ENCODE peak calls at places on chromosomes 5 and 9, in eight cellular contexts. H, W, M, P, Y, S, A and K are unnamed samples.

GRCh38 chr5:67246108-67246507 is 49.5 kb upstream of the CD180 start:
- DNase-seq in Y (peak), H (peak), S (peak), A (peak), M (peak), P (no peak), W (peak), K (peak)

GRCh38 chr9:93107151-93107824 is 11.3 kb downstream of the CARD19 start:
- DNase-seq in P (peak), H (no peak), A (no peak), M (no peak), W (no peak), Y (no peak), S (no peak), K (no peak)

GRCh38 chr9:129143461-129143927 is 32.3 kb downstream of the PTPA start:
- DNase-seq in W (peak), H (no peak), A (peak), Y (peak), S (peak), M (peak), P (peak), K (peak)

GRCh38 chr5:132024117-132024435 is 12.6 kb upstream of the ACSL6 start:
- DNase-seq in P (no peak), M (no peak), Y (no peak), W (no peak), A (no peak), H (no peak), S (no peak), K (no peak)

GRCh38 chr5:133890308-133890707 is 78.1 kb downstream of the C5orf15 start:
- DNase-seq in S (no peak), Y (no peak), W (no peak), M (no peak), H (no peak), A (no peak), P (no peak), K (no peak)

GRCh38 chr5:110925398-110925797 is 146.1 kb upstream of the TSLP start:
- DNase-seq in Y (peak), S (peak), H (no peak), A (peak), P (no peak), W (no peak), M (peak), K (peak)

GRCh38 chr5:73135021-73135420 is 14.6 kb downstream of the TMEM171 start:
- DNase-seq in H (no peak), M (no peak), A (no peak), P (no peak), S (no peak), Y (no peak), W (no peak), K (no peak)

GRCh38 chr5:159017787-159018186 is 81.9 kb downstream of the EBF1 start:
- DNase-seq in S (peak), W (no peak), P (no peak), A (peak), H (no peak), M (peak), Y (peak), K (peak)

GRCh38 chr5:127599847-127600246 is 49.0 kb upstream of the CTXN3 start:
- DNase-seq in P (no peak), A (no peak), Y (no peak), H (no peak), M (no peak), W (no peak), S (no peak), K (no peak)

GRCh38 chr9:134134949-134135342 is 936 bp upstream of the WDR5 start:
- DNase-seq in M (peak), P (no peak), Y (no peak), A (no peak), H (no peak), S (peak), W (no peak), K (no peak)

GRCh38 chr5:149822310-149822709 is 92.2 kb downstream of the PPARGC1B start:
- DNase-seq in M (no peak), W (no peak), A (no peak), P (no peak), H (no peak), Y (no peak), S (no peak), K (no peak)

GRCh38 chr5:120600639-120601038 is 136.5 kb downstream of the PRR16 start:
- DNase-seq in M (no peak), P (no peak), Y (no peak), A (no peak), W (no peak), S (no peak), H (no peak), K (no peak)

GRCh38 chr9:94681508-94681907 is 42.2 kb upstream of the FBP1 start:
- DNase-seq in W (peak), Y (peak), S (peak), H (peak), M (peak), A (peak), P (peak), K (peak)

GRCh38 chr9:37966443-37967271 is 62.7 kb upstream of the SLC25A51 start:
- DNase-seq in W (no peak), S (no peak), A (peak), H (no peak), P (no peak), Y (no peak), M (no peak), K (no peak)

GRCh38 chr5:55546991-55547390 is 12.2 kb upstream of the PLPP1 start:
- DNase-seq in Y (no peak), S (no peak), H (no peak), W (peak), A (no peak), P (no peak), M (no peak), K (no peak)

GRCh38 chr5:171484460-171484899 is 65.0 kb downstream of the FGF18 start:
- DNase-seq in P (no peak), Y (peak), A (peak), S (no peak), M (peak), W (peak), H (no peak), K (peak)

GRCh38 chr5:147286296-147286695 is 51.5 kb downstream of the STK32A start:
- DNase-seq in A (no peak), W (no peak), H (no peak), Y (no peak), S (no peak), M (peak), P (no peak), K (no peak)

GRCh38 chr9:37977851-37978250 is 73.9 kb upstream of the SLC25A51 start:
- DNase-seq in S (no peak), M (no peak), A (no peak), Y (peak), P (no peak), W (no peak), H (no peak), K (no peak)

GRCh38 chr5:124617787-124618186 is 128.7 kb downstream of the ZNF608 start:
- DNase-seq in A (no peak), P (no peak), S (no peak), Y (no peak), H (no peak), W (no peak), M (no peak), K (no peak)
- TF ChIP-seq CTCF in A (no peak), P (no peak), S (no peak), Y (no peak), H (no peak), W (no peak), M (no peak), K (no peak)

DNA sequence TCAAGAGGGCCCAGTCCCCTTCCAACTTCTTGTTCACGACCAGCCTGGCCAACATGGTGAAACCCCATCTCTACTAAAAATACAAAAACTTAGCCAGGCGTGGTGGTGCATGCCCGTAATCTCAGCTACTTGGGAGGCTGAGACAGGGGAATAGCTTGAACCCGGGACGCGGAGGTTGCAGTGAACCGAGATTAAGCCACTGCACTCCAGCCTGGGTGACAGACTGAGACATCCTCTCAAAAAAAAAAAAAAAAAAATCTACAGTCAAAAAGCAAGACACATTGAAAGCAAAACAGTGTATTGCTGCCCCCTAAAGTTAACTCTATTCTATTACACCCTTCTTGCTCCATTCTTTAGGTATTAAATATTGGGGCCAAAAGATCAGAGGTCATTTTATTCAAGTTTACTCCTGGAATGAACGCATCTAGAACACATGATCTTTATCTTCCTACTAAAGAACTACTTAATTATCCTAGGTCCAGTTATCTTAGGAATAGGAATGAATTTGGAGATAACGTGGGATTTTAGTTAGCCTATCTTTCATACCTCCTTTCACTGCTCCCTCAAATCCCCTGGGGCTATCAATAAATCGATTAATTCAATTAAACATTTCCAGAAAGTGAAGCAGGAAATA is 2.4 kb downstream of the ATG12 start:
- DNase-seq in Y (peak), P (no peak), H (peak), M (peak), A (peak), W (peak), S (peak), K (peak)
- H3K4me3 ChIP-seq in Y (no peak), P (peak), H (peak), M (peak), A (peak), W (peak), S (no peak), K (peak)

GRCh38 chr5:44364097-44364496 is 25.1 kb downstream of the FGF10 start:
- DNase-seq in A (no peak), H (no peak), M (no peak), Y (no peak), S (no peak), W (no peak), P (no peak), K (no peak)

GRCh38 chr5:44360919-44361625 is 28.1 kb downstream of the FGF10 start:
- DNase-seq in S (no peak), P (no peak), Y (no peak), A (no peak), W (no peak), H (no peak), M (no peak), K (no peak)

GRCh38 chr5:44365351-44365750 is 23.9 kb downstream of the FGF10 start:
- DNase-seq in A (peak), M (peak), S (peak), P (no peak), H (no peak), W (no peak), Y (peak), K (peak)

DNA sequence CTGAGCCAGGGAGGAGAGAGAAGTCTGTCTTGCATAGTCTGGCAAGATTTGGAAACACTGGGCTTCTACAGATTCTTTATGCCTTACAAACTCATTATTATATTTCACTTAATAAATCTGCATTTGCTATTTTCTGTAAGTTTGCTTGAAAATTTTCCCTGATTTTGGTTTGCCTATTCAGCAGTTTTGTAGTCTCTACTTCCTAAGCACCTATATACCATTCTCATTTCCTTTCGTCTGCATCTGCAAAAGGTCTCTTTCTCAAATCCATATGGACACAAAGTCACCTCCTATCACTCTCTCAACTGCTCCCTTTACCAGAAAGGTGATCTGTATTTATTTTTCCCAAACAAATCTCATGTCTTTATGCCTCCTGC is 27.6 kb downstream of the FGF10 start:
- DNase-seq in M (no peak), A (no peak), H (no peak), S (no peak), P (no peak), Y (no peak), W (no peak), K (no peak)
- TF ChIP-seq CTCF in M (no peak), A (no peak), H (no peak), S (no peak), P (no peak), Y (no peak), W (no peak), K (no peak)

DNA sequence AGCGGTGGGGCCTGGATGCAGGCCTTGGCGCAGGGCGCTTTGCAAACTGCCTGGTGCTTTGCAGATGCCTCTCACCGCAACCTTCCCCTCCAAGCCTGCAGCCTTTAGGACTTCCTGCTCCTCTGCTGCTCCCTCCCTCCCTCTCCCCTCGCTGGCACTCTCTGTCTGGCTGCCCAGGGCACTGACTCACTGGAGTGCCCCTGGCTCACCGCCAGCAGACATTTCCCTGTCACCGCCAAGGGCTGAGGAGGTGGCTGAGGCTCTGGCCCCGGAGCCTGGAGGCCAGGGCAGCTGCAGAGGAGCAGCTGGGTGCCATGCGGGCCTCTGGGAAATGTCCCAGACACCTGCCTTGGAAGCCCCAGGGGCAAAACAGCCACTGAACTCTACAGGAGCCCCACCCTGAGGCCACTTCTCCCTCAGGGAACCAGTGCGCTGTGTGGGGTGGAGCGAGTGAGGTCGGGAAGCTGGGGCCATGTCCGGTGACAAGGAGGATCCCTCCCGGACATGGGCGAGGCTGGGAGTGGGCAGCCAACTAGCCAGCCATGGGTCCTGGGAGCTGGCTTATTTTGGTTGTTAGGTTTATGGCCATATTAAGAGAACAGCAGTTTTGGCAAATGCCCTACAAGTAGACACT is 53.4 kb downstream of the TENT4A start:
- DNase-seq in W (no peak), A (peak), Y (peak), M (peak), H (no peak), S (peak), P (peak), K (peak)
- H3K4me3 ChIP-seq in W (no peak), A (no peak), Y (no peak), M (no peak), H (no peak), S (no peak), P (peak), K (no peak)

GRCh38 chr5:38670066-38670465 is 113.6 kb upstream of the LIFR start:
- DNase-seq in Y (no peak), S (no peak), A (no peak), M (no peak), H (no peak), W (no peak), P (no peak), K (no peak)

GRCh38 chr5:38670878-38671277 is 114.4 kb upstream of the LIFR start:
- DNase-seq in Y (peak), S (peak), H (no peak), W (no peak), P (no peak), A (peak), M (peak), K (peak)

GRCh38 chr5:38663276-38663675 is 106.8 kb upstream of the LIFR start:
- DNase-seq in M (no peak), S (no peak), H (no peak), A (no peak), P (no peak), W (no peak), Y (no peak), K (no peak)

GRCh38 chr5:38667499-38667776 is 111.0 kb upstream of the LIFR start:
- DNase-seq in S (no peak), A (no peak), W (no peak), Y (no peak), P (no peak), M (no peak), H (no peak), K (no peak)

GRCh38 chr5:38666668-38667498 is 110.4 kb upstream of the LIFR start:
- DNase-seq in Y (peak), A (peak), W (peak), S (peak), M (peak), P (no peak), H (peak), K (peak)
- TF ChIP-seq CTCF in Y (peak), A (peak), W (peak), S (peak), M (peak), P (peak), H (peak), K (peak)

DNA sequence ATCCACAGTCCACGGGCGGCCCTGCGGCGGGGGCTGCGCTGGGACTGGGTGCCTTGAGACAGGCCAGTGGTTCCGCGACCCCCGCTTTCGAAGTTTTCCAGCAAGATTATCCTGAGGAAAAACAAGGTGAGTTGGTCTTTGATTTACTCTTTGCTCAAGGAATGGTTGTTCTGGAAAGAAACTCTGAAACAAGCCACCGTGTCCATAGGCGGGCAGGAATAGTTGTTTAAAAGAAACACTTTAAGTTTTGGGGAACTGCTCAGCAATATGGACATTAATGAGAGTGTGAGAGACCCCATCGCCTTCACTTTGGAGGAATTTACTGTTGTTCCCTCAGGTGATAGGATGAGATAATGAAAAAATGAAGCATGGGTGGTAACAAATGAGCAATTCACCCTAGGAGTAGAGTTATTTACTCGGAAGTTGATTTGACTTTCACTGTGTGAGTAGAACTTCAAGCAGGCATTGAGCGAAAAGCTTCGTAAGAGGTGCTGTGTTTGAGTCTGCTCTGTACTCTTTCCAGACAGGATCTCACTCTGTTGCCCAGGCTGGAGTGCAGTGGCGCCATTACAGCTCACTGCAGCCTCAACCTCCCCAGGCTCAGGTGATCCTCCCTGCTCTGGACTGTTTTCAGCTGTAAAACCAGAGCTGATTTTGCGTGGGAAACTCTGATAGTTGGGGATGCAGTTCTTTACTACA is 1.1 kb downstream of the DMRTA1 start:
- DNase-seq in A (peak), S (peak), H (peak), P (no peak), M (peak), W (no peak), Y (no peak), K (no peak)
- H3K4me3 ChIP-seq in A (peak), S (peak), H (peak), P (peak), M (peak), W (no peak), Y (peak), K (peak)